ENCODE peak calls at places on chromosomes 13 and 19, in five cellular contexts. N is CD8-positive, alpha-beta memory T cell; I is GM13977; M is Caco-2; L is AG04449. T is an unnamed sample.

GRCh38 chr19:22945560-22945959 is 57.4 kb downstream of the ZNF728 start:
- DNase-seq in N (no peak), I (no peak), M (no peak), L (no peak), T (no peak)

GRCh38 chr19:50377051-50377441 is 789 bp downstream of the NR1H2 start:
- DNase-seq in N (peak), I (peak), M (no peak), L (no peak), T (no peak)

GRCh38 chr13:48578516-48579166 is 45.8 kb upstream of the RCBTB2 start:
- DNase-seq in N (no peak), I (no peak), M (no peak), L (no peak), T (no peak)

GRCh38 chr13:40974460-40975407 is 44.4 kb downstream of the ELF1 start:
- DNase-seq in N (peak), I (no peak), M (peak), L (no peak), T (peak)

GRCh38 chr19:46488551-46488950 is 7.1 kb downstream of the PNMA8B start:
- DNase-seq in N (no peak), I (no peak), M (no peak), L (no peak), T (no peak)

GRCh38 chr19:35344511-35345031 is 3.1 kb upstream of the FFAR1 start:
- DNase-seq in N (no peak), I (no peak), M (peak), L (no peak), T (no peak)

GRCh38 chr19:42280761-42281174 is 11.7 kb downstream of the CIC start:
- DNase-seq in N (no peak), I (no peak), M (peak), L (no peak), T (no peak)

GRCh38 chr19:1748115-1748702 is 5.1 kb upstream of the ONECUT3 start:
- DNase-seq in N (no peak), I (peak), M (no peak), L (no peak), T (no peak)

GRCh38 chr13:113179374-113180230 is 21.2 kb downstream of the PROZ start:
- DNase-seq in N (no peak), I (no peak), M (no peak), L (no peak), T (no peak)

GRCh38 chr19:39196860-39197562 is at the start of gene NCCRP1:
- DNase-seq in N (no peak), I (peak), M (no peak), L (no peak), T (no peak)

GRCh38 chr13:92991687-92992086 is 234.9 kb upstream of the GPC6 start:
- DNase-seq in N (no peak), I (no peak), M (no peak), L (no peak), T (no peak)

GRCh38 chr13:113658836-113659235 is 838 bp upstream of the ATP4B start:
- DNase-seq in N (no peak), I (no peak), M (peak), L (no peak), T (no peak)

GRCh38 chr13:75423946-75424345 is 58.0 kb downstream of the TBC1D4 start:
- DNase-seq in N (no peak), I (no peak), M (no peak), L (no peak), T (no peak)

GRCh38 chr19:18470153-18470552 is 32.2 kb upstream of the ISYNA1 start:
- DNase-seq in N (no peak), I (peak), M (peak), L (no peak), T (no peak)

GRCh38 chr19:41546386-41546789 is 29.6 kb upstream of the CEACAM21 start:
- DNase-seq in N (peak), I (no peak), M (no peak), L (no peak), T (no peak)

GRCh38 chr13:109155301-109155761 is 525.9 kb downstream of the MYO16 start:
- DNase-seq in N (no peak), I (no peak), M (no peak), L (no peak), T (peak)

GRCh38 chr13:24035411-24035810 is 125.1 kb upstream of the SPATA13 start:
- DNase-seq in N (no peak), I (no peak), M (no peak), L (no peak), T (no peak)

GRCh38 chr13:27130223-27131015 is 41.2 kb downstream of the USP12 start:
- DNase-seq in N (no peak), I (no peak), M (no peak), L (no peak), T (peak)

GRCh38 chr13:45781553-45782326 is 69.8 kb downstream of the SIAH3 start:
- DNase-seq in N (no peak), I (no peak), M (no peak), L (no peak), T (no peak)

GRCh38 chr13:37179646-37180045 is 74.2 kb upstream of the CSNK1A1L start:
- DNase-seq in N (no peak), I (no peak), M (no peak), L (no peak), T (no peak)

GRCh38 chr19:610801-611505 is 21.3 kb downstream of the HCN2 start:
- DNase-seq in N (peak), I (peak), M (no peak), L (peak), T (no peak)

T was measured in AG09309.